ENCODE peak calls at places on chromosomes 3 and 15, in ten cellular contexts. L is IMR-90, R is stomach, H is prostate gland, P is A549, J is H1, C is right lobe of liver, T is breast epithelium, G is ovary, S is GM12878. U is an unnamed sample.

GRCh38 chr3:87006844-87007439 is 16.0 kb upstream of the VGLL3 start:
- DNase-seq in J (no peak), G (no peak), C (no peak), R (no peak), L (peak; percentile 50), P (no peak), H (no peak), S (no peak), T (no peak), U (no peak)

GRCh38 chr15:36407647-36408046 is 171.8 kb upstream of the CDIN1 start:
- DNase-seq in P (no peak), C (no peak), R (no peak), L (peak; percentile 63), T (no peak), H (no peak), G (no peak), J (no peak), S (no peak), U (no peak)

GRCh38 chr3:195757371-195757770 is 36.6 kb downstream of the MUC20 start:
- DNase-seq in L (no peak), G (peak; percentile 53), T (peak; percentile 41), P (no peak), C (no peak), S (no peak), R (no peak), J (no peak), H (no peak), U (no peak)

GRCh38 chr15:38541046-38541445 is 23.6 kb downstream of the RASGRP1 start:
- DNase-seq in T (no peak), S (no peak), L (no peak), C (no peak), J (no peak), G (no peak), H (no peak), P (no peak), R (no peak), U (no peak)

GRCh38 chr15:77476999-77477398 is 56.3 kb downstream of the HMG20A start:
- DNase-seq in L (no peak), J (no peak), H (no peak), T (no peak), S (no peak), C (no peak), G (no peak), R (no peak), P (no peak), U (no peak)

GRCh38 chr3:157786216-157786615 is 283.0 kb upstream of the VEPH1 start:
- DNase-seq in P (no peak), J (no peak), G (no peak), L (peak; percentile 86), C (no peak), H (no peak), R (no peak), S (no peak), T (no peak), U (no peak)

GRCh38 chr15:95295905-95296618 is 1034.4 kb upstream of the NR2F2 start:
- DNase-seq in T (no peak), P (no peak), L (no peak), G (no peak), R (no peak), C (no peak), H (no peak), J (no peak), S (no peak), U (no peak)

GRCh38 chr15:88859550-88859949 is 35.8 kb downstream of the HAPLN3 start:
- DNase-seq in H (no peak), J (no peak), L (peak; percentile 16), S (no peak), P (no peak), G (no peak), R (no peak), C (no peak), T (no peak), U (no peak)

GRCh38 chr15:22952826-22953579 is 27.2 kb downstream of the CYFIP1 start:
- DNase-seq in H (no peak), G (no peak), C (no peak), S (no peak), R (no peak), P (no peak), J (peak; percentile 64), L (no peak), T (no peak), U (no peak)

GRCh38 chr3:77038928-77039605 is 832 bp upstream of the ROBO2 start:
- DNase-seq in H (no peak), S (no peak), P (no peak), J (peak; percentile 68), G (peak; percentile 43), T (no peak), L (peak; percentile 11), R (no peak), C (no peak), U (no peak)

GRCh38 chr15:73782339-73782979 is 29.3 kb upstream of the INSYN1 start:
- DNase-seq in G (no peak), L (no peak), R (no peak), C (no peak), P (no peak), T (no peak), S (no peak), J (no peak), H (no peak), U (no peak)

GRCh38 chr3:64266065-64266874 is 41.0 kb upstream of the PRICKLE2 start:
- DNase-seq in H (peak; percentile 26), L (peak; percentile 94), P (peak; percentile 26), J (no peak), C (no peak), G (peak; percentile 62), R (no peak), S (no peak), T (no peak), U (no peak)

GRCh38 chr3:135348698-135349097 is 553.6 kb downstream of the EPHB1 start:
- DNase-seq in L (no peak), S (no peak), C (no peak), R (no peak), P (no peak), J (no peak), H (no peak), T (no peak), G (no peak), U (no peak)

GRCh38 chr15:89654847-89655805 is at the start of gene KIF7:
- DNase-seq in H (no peak), G (peak; percentile 57), C (no peak), L (peak; percentile 47), P (peak; percentile 60), S (no peak), R (peak; percentile 31), J (peak; percentile 87), T (no peak), U (no peak)

GRCh38 chr3:10956991-10957390 is 35.6 kb upstream of the SLC6A1 start:
- DNase-seq in C (no peak), P (no peak), H (no peak), T (no peak), S (no peak), L (no peak), G (peak; percentile 23), J (no peak), R (no peak), U (no peak)

GRCh38 chr3:175108613-175109151 is 249.5 kb downstream of the NAALADL2 start:
- DNase-seq in G (no peak), J (no peak), T (no peak), H (no peak), L (no peak), C (no peak), R (no peak), S (no peak), P (no peak), U (no peak)

GRCh38 chr3:179589143-179589542 is 15.3 kb downstream of the MRPL47 start:
- DNase-seq in G (no peak), L (peak; percentile 73), H (no peak), S (no peak), J (no peak), R (no peak), P (no peak), C (no peak), T (no peak), U (no peak)
- TF ChIP-seq POLR2A in G (no peak), L (no peak), H (no peak), S (no peak), J (no peak), R (no peak), P (no peak), C (no peak), T (no peak), U (no peak)

DNA sequence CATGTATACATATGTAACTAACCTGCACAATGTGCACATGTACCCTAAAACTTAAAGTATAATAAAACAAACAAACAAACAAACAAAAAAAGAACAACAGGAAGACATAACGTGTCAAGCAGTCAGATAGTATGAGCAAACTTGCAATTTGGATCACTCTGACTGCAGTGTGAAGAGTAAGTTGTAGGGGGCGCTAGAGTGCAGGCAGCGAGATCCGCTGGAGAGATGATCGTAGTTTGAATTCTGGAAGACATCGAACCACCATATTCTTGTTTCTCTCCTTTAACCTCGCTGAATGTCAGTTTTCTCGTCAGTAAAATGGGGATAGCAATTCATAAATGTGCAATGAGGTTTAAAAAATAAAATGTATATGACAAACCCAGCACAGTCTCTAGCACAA is 165.2 kb upstream of the LMCD1 start:
- DNase-seq in C (no peak), T (no peak), G (no peak), J (peak; percentile 68), S (no peak), R (no peak), L (no peak), H (no peak), P (no peak), U (no peak)
- H3K27ac ChIP-seq in C (no peak overlapping the region), T (no peak overlapping the region), G (no peak overlapping the region), J (no peak overlapping the region), S (no peak overlapping the region), R (no peak overlapping the region), L (no peak overlapping the region), H (no peak overlapping the region), P (no peak overlapping the region), U (no peak overlapping the region)

GRCh38 chr15:80242132-80242769 is 9.8 kb downstream of the CTXND1 start:
- DNase-seq in P (peak; percentile 45), H (no peak), L (peak; percentile 24), T (no peak), R (no peak), C (no peak), G (no peak), S (no peak), J (peak; percentile 77), U (peak; percentile 64)
- TF ChIP-seq CTCF in P (peak; percentile 51), H (peak; percentile 17), L (peak; percentile 54), T (no peak), R (no peak), C (peak; percentile 47), G (no peak), S (peak; percentile 74), J (peak; percentile 67), U (peak; percentile 46)

DNA sequence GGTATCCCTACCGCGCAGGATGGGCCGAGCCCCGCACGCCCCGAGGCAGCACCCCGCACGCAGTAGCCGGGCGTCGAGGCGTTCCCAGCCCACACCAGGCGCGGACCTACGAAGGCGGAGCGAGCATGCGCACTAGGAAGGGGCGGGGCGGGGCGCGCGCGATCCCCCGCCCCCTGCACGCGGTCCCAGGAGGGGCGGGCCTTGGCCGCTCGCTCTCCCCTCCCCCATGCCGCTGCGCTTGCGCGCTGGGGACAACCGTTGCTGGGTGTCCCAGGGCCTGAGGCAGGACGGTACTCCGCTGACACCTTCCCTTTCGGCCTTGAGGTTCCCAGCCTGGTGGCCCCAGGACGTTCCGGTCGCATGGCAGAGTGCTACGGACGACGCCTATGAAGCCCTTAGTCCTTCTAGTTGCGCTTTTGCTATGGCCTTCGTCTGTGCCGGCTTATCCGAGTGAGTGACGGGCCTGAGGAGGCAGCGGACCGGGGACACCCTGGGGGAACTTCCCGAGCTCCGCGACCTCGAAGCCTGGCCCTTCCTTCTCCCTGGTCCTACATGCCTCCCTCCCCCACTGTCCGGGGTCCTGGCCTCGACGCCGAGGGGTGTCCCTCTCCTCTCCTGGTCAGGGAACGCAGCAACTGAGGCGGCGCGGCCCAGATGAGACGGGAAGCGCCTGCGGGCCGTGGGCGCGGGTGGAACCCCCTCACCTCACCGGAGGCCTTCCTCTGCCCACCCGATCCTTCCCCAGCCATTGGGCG is at the start of gene SPESP1:
- DNase-seq in R (peak; percentile 49), H (no peak), J (no peak), G (peak; percentile 71), T (no peak), C (peak; percentile 28), L (peak; percentile 62), P (no peak), S (no peak), U (peak; percentile 68)
- TF ChIP-seq POLR2A in R (no peak), H (no peak), J (no peak), G (peak; percentile 34), T (no peak), C (no peak), L (no peak), P (no peak), S (no peak), U (no peak)